ENCODE peak calls at places on chromosomes 13 and 19, in six cellular contexts. P is Panc1, V is Karpas-422, I is left ventricle myocardium inferior, W is PC-9, Z is brain microvascular endothelial cell. O is an unnamed sample.

GRCh38 chr19:51075998-51076397 is 6.7 kb downstream of the KLK14 start:
- DNase-seq in P (no peak), V (no peak), I (no peak), W (no peak), Z (no peak), O (peak; percentile 39)

GRCh38 chr13:82330499-82330898 is 1551.8 kb downstream of the SLITRK1 start:
- DNase-seq in P (no peak), V (peak; percentile 70), I (no peak), W (no peak), Z (peak; percentile 4), O (no peak)

GRCh38 chr13:24631922-24632321 is 48.3 kb upstream of the ATP12A start:
- DNase-seq in P (no peak), V (no peak), I (no peak), W (no peak), Z (no peak), O (no peak)

GRCh38 chr19:435707-436412 is 25.0 kb downstream of the SHC2 start:
- DNase-seq in P (no peak), V (no peak), I (no peak), W (no peak), Z (no peak), O (no peak)

GRCh38 chr19:33904681-33905080 is 108.0 kb downstream of the KCTD15 start:
- DNase-seq in P (no peak), V (no peak), I (no peak), W (no peak), Z (peak; percentile 53), O (no peak)

GRCh38 chr19:35708391-35708790 is 4.0 kb downstream of the ZBTB32 start:
- DNase-seq in P (no peak), V (no peak), I (no peak), W (no peak), Z (no peak), O (no peak)

GRCh38 chr13:66809496-66809895 is 420.6 kb downstream of the PCDH9 start:
- DNase-seq in P (no peak), V (no peak), I (no peak), W (no peak), Z (no peak), O (no peak)

GRCh38 chr19:956747-957451 is 27.2 kb upstream of the WDR18 start:
- DNase-seq in P (no peak), V (no peak), I (no peak), W (peak; percentile 81), Z (no peak), O (no peak)

GRCh38 chr19:29529646-29530548 is 4.1 kb downstream of the VSTM2B start:
- DNase-seq in P (no peak), V (no peak), I (no peak), W (no peak), Z (no peak), O (no peak)

GRCh38 chr13:96771501-96772367 is 222.5 kb downstream of the OXGR1 start:
- DNase-seq in P (no peak), V (peak; percentile 77), I (no peak), W (no peak), Z (no peak), O (peak; percentile 10)

GRCh38 chr13:54845351-54845965 is 1816.8 kb downstream of the OLFM4 start:
- DNase-seq in P (no peak), V (no peak), I (no peak), W (no peak), Z (no peak), O (no peak)

GRCh38 chr19:6652214-6653094 is 17.5 kb downstream of the TNFSF14 start:
- DNase-seq in P (no peak), V (no peak), I (no peak), W (no peak), Z (no peak), O (no peak)

GRCh38 chr13:29758591-29759114 is 91.8 kb downstream of the UBL3 start:
- DNase-seq in P (no peak), V (no peak), I (no peak), W (peak; percentile 60), Z (peak; percentile 18), O (no peak)

GRCh38 chr19:6464070-6464873 is at the start of gene CRB3:
- DNase-seq in P (no peak), V (no peak), I (no peak), W (peak; percentile 86), Z (no peak), O (peak; percentile 41)

GRCh38 chr13:47179321-47179720 is 282.5 kb upstream of the HTR2A start:
- DNase-seq in P (no peak), V (no peak), I (no peak), W (no peak), Z (no peak), O (no peak)

GRCh38 chr13:105202384-105202783 is 1333.1 kb downstream of the EFNB2 start:
- DNase-seq in P (no peak), V (no peak), I (no peak), W (no peak), Z (peak; percentile 60), O (no peak)

GRCh38 chr19:4495471-4495870 is 22.8 kb downstream of the PLIN4 start:
- DNase-seq in P (no peak), V (peak; percentile 58), I (no peak), W (no peak), Z (no peak), O (no peak)

GRCh38 chr13:21171420-21171819 is 4.9 kb downstream of the SKA3 start:
- DNase-seq in P (no peak), V (no peak), I (no peak), W (no peak), Z (no peak), O (no peak)

GRCh38 chr19:5964816-5965565 is 12.9 kb downstream of the RANBP3 start:
- DNase-seq in P (no peak), V (no peak), I (no peak), W (no peak), Z (no peak), O (no peak)

GRCh38 chr19:48403606-48404005 is 10.1 kb downstream of the GRIN2D start:
- DNase-seq in P (no peak), V (peak; percentile 85), I (no peak), W (peak; percentile 35), Z (peak; percentile 75), O (no peak)

GRCh38 chr13:29847501-29847983 is 2.9 kb downstream of the UBL3 start:
- DNase-seq in P (no peak), V (no peak), I (no peak), W (no peak), Z (peak; percentile 24), O (no peak)

GRCh38 chr13:49869514-49869913 is 66.6 kb downstream of the SPRYD7 start:
- DNase-seq in P (no peak), V (peak; percentile 75), I (no peak), W (peak; percentile 5), Z (peak; percentile 40), O (no peak)

GRCh38 chr13:98273824-98274786 is 97.0 kb upstream of the RNF113B start:
- DNase-seq in P (no peak), V (no peak), I (no peak), W (no peak), Z (no peak), O (no peak)

DNA sequence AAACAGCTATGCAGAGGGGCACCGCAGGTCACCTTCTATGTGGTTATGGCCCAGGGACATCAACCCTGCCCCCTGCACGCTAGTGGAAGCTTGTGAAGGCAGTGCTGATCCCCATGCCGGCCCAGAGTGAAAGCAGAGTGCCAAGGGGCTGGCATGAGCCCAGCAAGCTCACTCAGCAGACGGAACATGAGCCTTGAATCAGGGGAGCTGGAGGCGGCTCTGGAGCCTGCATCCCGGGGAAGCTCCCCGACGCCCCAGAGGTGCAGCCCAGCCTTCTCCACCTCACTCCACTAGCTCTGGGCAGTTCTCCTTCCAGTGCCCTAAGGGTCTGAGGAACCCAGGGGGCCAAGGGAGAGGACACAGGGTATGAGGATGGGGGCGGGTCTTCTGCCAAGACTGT is 19.0 kb upstream of the ISYNA1 start:
- DNase-seq in P (no peak), V (no peak), I (peak; percentile 63), W (no peak), Z (no peak), O (no peak)
- H3K27ac ChIP-seq in P (no peak overlapping the region), V (no peak overlapping the region), I (peak overlapping the region; percentile 71), W (no peak overlapping the region), Z (no peak overlapping the region), O (no peak overlapping the region)

GRCh38 chr13:41499452-41499851 is 42.1 kb downstream of the RGCC start:
- DNase-seq in P (no peak), V (no peak), I (no peak), W (no peak), Z (no peak), O (no peak)

GRCh38 chr13:41502676-41503075 is 45.3 kb downstream of the RGCC start:
- DNase-seq in P (no peak), V (peak; percentile 80), I (no peak), W (no peak), Z (no peak), O (no peak)

GRCh38 chr13:41501281-41501680 is 43.9 kb downstream of the RGCC start:
- DNase-seq in P (no peak), V (no peak), I (no peak), W (no peak), Z (no peak), O (no peak)

GRCh38 chr13:41502021-41502420 is 44.7 kb downstream of the RGCC start:
- DNase-seq in P (no peak), V (peak; percentile 67), I (no peak), W (no peak), Z (no peak), O (no peak)

GRCh38 chr13:41500501-41500900 is 43.2 kb downstream of the RGCC start:
- DNase-seq in P (no peak), V (no peak), I (peak; percentile 33), W (no peak), Z (no peak), O (peak; percentile 24)
- H3K27ac ChIP-seq in P (no peak overlapping the region), V (peak overlapping the region; percentile 96), I (no peak overlapping the region), W (no peak overlapping the region), Z (no peak overlapping the region), O (no peak overlapping the region)

GRCh38 chr13:110538632-110539031 is 22.9 kb downstream of the RAB20 start:
- DNase-seq in P (no peak), V (no peak), I (peak; percentile 72), W (no peak), Z (no peak), O (no peak)

GRCh38 chr13:110536006-110536693 is 25.4 kb downstream of the RAB20 start:
- DNase-seq in P (no peak), V (no peak), I (no peak), W (no peak), Z (no peak), O (no peak)

GRCh38 chr13:110533771-110534670 is 27.5 kb downstream of the RAB20 start:
- DNase-seq in P (no peak), V (no peak), I (no peak), W (no peak), Z (no peak), O (no peak)

GRCh38 chr13:110537116-110537515 is 24.4 kb downstream of the RAB20 start:
- DNase-seq in P (no peak), V (no peak), I (no peak), W (no peak), Z (no peak), O (no peak)

DNA sequence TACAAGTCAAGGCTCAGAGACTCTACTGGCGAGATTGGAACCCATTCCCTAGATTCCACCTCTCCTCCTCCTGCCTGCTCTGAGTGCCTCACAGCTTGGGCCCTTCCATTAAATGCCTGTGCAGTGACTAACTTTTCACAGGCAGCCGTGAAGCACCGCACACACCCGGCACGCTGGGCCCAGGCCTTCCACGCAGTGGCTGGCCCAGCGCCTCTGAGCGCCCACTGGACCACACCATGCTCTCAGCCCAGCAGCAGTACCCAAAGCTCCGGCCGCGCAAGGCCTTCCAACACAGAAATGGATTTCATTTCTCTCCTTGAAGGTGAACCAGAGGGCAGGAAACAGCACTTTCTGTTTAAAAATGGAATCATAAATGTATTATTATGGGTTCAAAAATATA is 26.0 kb downstream of the RAB20 start:
- DNase-seq in P (no peak), V (no peak), I (no peak), W (no peak), Z (no peak), O (no peak)
- H3K27ac ChIP-seq in P (no peak overlapping the region), V (no peak overlapping the region), I (peak overlapping the region; percentile 30), W (no peak overlapping the region), Z (no peak overlapping the region), O (no peak overlapping the region)

GRCh38 chr13:112968380-112968909 is 569 bp upstream of the MCF2L start:
- DNase-seq in P (no peak), V (no peak), I (peak; percentile 55), W (peak; percentile 65), Z (no peak), O (no peak)
- H3K27ac ChIP-seq in P (no peak overlapping the region), V (no peak overlapping the region), I (peak overlapping the region; percentile 88), W (no peak overlapping the region), Z (no peak overlapping the region), O (no peak overlapping the region)